ENCODE peak calls at places on chromosomes 13 and 19, in four cellular contexts. D is AG09319, F is progenitor cell of endocrine pancreas, E is GM06990. V is an unnamed sample.

GRCh38 chr13:100014621-100015020 is 33.0 kb downstream of the ZIC2 start:
- DNase-seq in D (no peak), F (no peak), E (no peak), V (no peak)

GRCh38 chr13:106029901-106030300 is 505.6 kb downstream of the EFNB2 start:
- DNase-seq in E (no peak), F (no peak), D (no peak), V (no peak)

GRCh38 chr19:16160943-16161560 is 12.3 kb downstream of the CIB3 start:
- DNase-seq in D (no peak), F (no peak), E (no peak), V (no peak)

GRCh38 chr13:114089751-114090400 is 42.5 kb downstream of the RASA3 start:
- DNase-seq in D (no peak), F (no peak), E (no peak), V (no peak)

GRCh38 chr13:40475617-40476016 is 190.8 kb downstream of the FOXO1 start:
- DNase-seq in F (no peak), D (no peak), E (no peak), V (no peak)

GRCh38 chr13:46315491-46316075 is 71.5 kb downstream of the RUBCNL start:
- DNase-seq in E (no peak), D (no peak), F (no peak), V (no peak)

GRCh38 chr19:4066176-4066606 is 508 bp downstream of the ZBTB7A start:
- DNase-seq in F (no peak), E (no peak), D (no peak), V (no peak)

GRCh38 chr19:4374451-4375163 is 25.7 kb downstream of the SH3GL1 start:
- DNase-seq in D (peak; percentile 70), E (no peak), F (no peak), V (no peak)

GRCh38 chr19:7851623-7852500 is 21.8 kb downstream of the EVI5L start:
- DNase-seq in D (no peak), E (no peak), F (no peak), V (no peak)

GRCh38 chr13:83880275-83881027 is 1.8 kb downstream of the SLITRK1 start:
- DNase-seq in E (no peak), F (no peak), D (no peak), V (no peak)

GRCh38 chr13:80727321-80727975 is 386.5 kb upstream of the SPRY2 start:
- DNase-seq in D (no peak), F (no peak), E (no peak), V (no peak)

GRCh38 chr13:71801165-71801564 is 65.8 kb downstream of the DACH1 start:
- DNase-seq in D (no peak), E (no peak), F (no peak), V (no peak)

GRCh38 chr19:14614099-14614412 is 31.2 kb downstream of the CLEC17A start:
- DNase-seq in E (peak; percentile 62), F (no peak), D (no peak), V (peak; percentile 53)

GRCh38 chr13:113852536-113853517 is 11.0 kb downstream of the GAS6 start:
- DNase-seq in E (no peak), F (no peak), D (no peak), V (no peak)

GRCh38 chr19:39677931-39678889 is 22.5 kb downstream of the LGALS16 start:
- DNase-seq in D (no peak), E (no peak), F (no peak), V (no peak)

GRCh38 chr19:1407662-1408299 is 395 bp downstream of the DAZAP1 start:
- DNase-seq in D (no peak), F (peak; percentile 34), E (no peak), V (peak; percentile 82)

GRCh38 chr19:37953576-37954303 is 46.7 kb downstream of the SIPA1L3 start:
- DNase-seq in D (no peak), E (no peak), F (no peak), V (no peak)

GRCh38 chr13:113562085-113562749 is 22.3 kb upstream of the TFDP1 start:
- DNase-seq in F (peak; percentile 57), D (peak; percentile 47), E (no peak), V (peak; percentile 81)

GRCh38 chr13:70027551-70027950 is 80.1 kb upstream of the ATXN8OS start:
- DNase-seq in E (no peak), D (no peak), F (no peak), V (no peak)

GRCh38 chr13:46507978-46508377 is 45.0 kb upstream of the LRCH1 start:
- DNase-seq in D (no peak), F (no peak), E (no peak), V (no peak)

GRCh38 chr19:34165295-34165738 is 7.0 kb upstream of the LSM14A start:
- DNase-seq in E (no peak), F (no peak), D (no peak), V (no peak)

GRCh38 chr13:33487575-33488243 is 202.2 kb upstream of the STARD13 start:
- DNase-seq in F (no peak), E (no peak), D (peak; percentile 38), V (peak; percentile 41)
- TF ChIP-seq CTCF in F (no peak), E (peak; percentile 50), D (peak; percentile 64), V (peak; percentile 54)

GRCh38 chr13:110363009-110363408 is 55.9 kb downstream of the COL4A2 start:
- DNase-seq in E (no peak), F (no peak), D (no peak), V (no peak)
- TF ChIP-seq CTCF in E (peak; percentile 26), F (peak; percentile 17), D (peak; percentile 6), V (no peak)

GRCh38 chr13:109719962-109720646 is 66.3 kb downstream of the IRS2 start:
- DNase-seq in F (no peak), E (no peak), D (no peak), V (no peak)

GRCh38 chr13:109712187-109712601 is 74.2 kb downstream of the IRS2 start:
- DNase-seq in D (no peak), F (no peak), E (no peak), V (no peak)

GRCh38 chr13:109717686-109718085 is 68.7 kb downstream of the IRS2 start:
- DNase-seq in D (no peak), F (no peak), E (no peak), V (no peak)

GRCh38 chr13:109718726-109719125 is 67.7 kb downstream of the IRS2 start:
- DNase-seq in E (no peak), F (no peak), D (no peak), V (no peak)

GRCh38 chr13:109715902-109716301 is 70.5 kb downstream of the IRS2 start:
- DNase-seq in E (no peak), D (no peak), F (no peak), V (no peak)
- TF ChIP-seq CTCF in E (no peak), D (no peak), F (no peak), V (no peak)

GRCh38 chr19:11587302-11587972 is 9.8 kb upstream of the ZNF627 start:
- DNase-seq in F (peak; percentile 70), D (peak; percentile 32), E (peak; percentile 57), V (peak; percentile 79)
- TF ChIP-seq CTCF in F (peak; percentile 77), D (peak; percentile 92), E (peak; percentile 89), V (peak; percentile 97)

GRCh38 chr13:43981512-43982301 is 102.0 kb downstream of the LACC1 start:
- DNase-seq in F (no peak), D (no peak), E (no peak), V (no peak)

GRCh38 chr13:43978688-43979087 is 99.0 kb downstream of the LACC1 start:
- DNase-seq in D (no peak), E (no peak), F (no peak), V (no peak)

GRCh38 chr13:43983373-43983772 is 103.7 kb downstream of the LACC1 start:
- DNase-seq in D (no peak), E (no peak), F (no peak), V (no peak)

GRCh38 chr13:43979492-43979891 is 99.8 kb downstream of the LACC1 start:
- DNase-seq in E (no peak), F (no peak), D (no peak), V (no peak)

GRCh38 chr13:43981091-43981490 is 101.4 kb downstream of the LACC1 start:
- DNase-seq in F (no peak), D (no peak), E (no peak), V (no peak)
- TF ChIP-seq CTCF in F (peak; percentile 21), D (no peak), E (peak; percentile 19), V (no peak)

GRCh38 chr19:54414156-54414555 is 1.1 kb upstream of the TTYH1 start:
- DNase-seq in F (no peak), D (no peak), E (no peak), V (no peak)

GRCh38 chr19:54416695-54417491 is 1.6 kb downstream of the TTYH1 start:
- DNase-seq in E (no peak), D (no peak), F (no peak), V (no peak)

GRCh38 chr19:54412877-54413276 is 2.4 kb upstream of the TTYH1 start:
- DNase-seq in E (no peak), F (no peak), D (no peak), V (no peak)

GRCh38 chr19:54415901-54416621 is 797 bp downstream of the TTYH1 start:
- DNase-seq in F (no peak), D (no peak), E (no peak), V (peak; percentile 53)

GRCh38 chr19:54415208-54415900 is at the start of gene TTYH1:
- DNase-seq in F (peak; percentile 56), E (no peak), D (no peak), V (peak; percentile 82)
- TF ChIP-seq CTCF in F (peak; percentile 75), E (no peak), D (no peak), V (peak; percentile 46)

GRCh38 chr13:110715395-110716234 is 2.1 kb downstream of the ING1 start:
- DNase-seq in D (peak; percentile 99), E (peak; percentile 98), F (peak; percentile 95), V (peak; percentile 96)
- TF ChIP-seq CTCF in D (peak; percentile 26), E (peak; percentile 42), F (peak; percentile 12), V (peak; percentile 33)